ENCODE peak calls at places on chromosomes 13 and 19, in six cellular contexts. P, I, W, Z, C and H are unnamed samples.

GRCh38 chr13:110379358-110379757 is 72.3 kb downstream of the COL4A2 start:
- DNase-seq in P (no peak), I (no peak), W (no peak), Z (no peak), C (no peak), H (no peak)

GRCh38 chr13:94712812-94713555 is 639 bp upstream of the SOX21 start:
- DNase-seq in P (no peak), I (peak), W (peak), Z (no peak), C (no peak), H (no peak)

GRCh38 chr19:18007605-18007938 is 398 bp upstream of the ARRDC2 start:
- DNase-seq in P (no peak), I (no peak), W (no peak), Z (no peak), C (no peak), H (no peak)

GRCh38 chr13:75493156-75493555 is 11.2 kb upstream of the TBC1D4 start:
- DNase-seq in P (no peak), I (no peak), W (no peak), Z (no peak), C (no peak), H (no peak)

GRCh38 chr19:55369651-55370304 is 485 bp downstream of the IL11 start:
- DNase-seq in P (no peak), I (peak), W (peak), Z (no peak), C (no peak), H (no peak)

GRCh38 chr19:17648097-17648660 is 40.0 kb downstream of the UNC13A start:
- DNase-seq in P (no peak), I (no peak), W (no peak), Z (no peak), C (no peak), H (no peak)

GRCh38 chr13:46317120-46317519 is 69.9 kb downstream of the RUBCNL start:
- DNase-seq in P (no peak), I (peak), W (peak), Z (no peak), C (no peak), H (no peak)

GRCh38 chr19:16825312-16826168 is 3.7 kb upstream of the SIN3B start:
- DNase-seq in P (no peak), I (peak), W (peak), Z (peak), C (no peak), H (no peak)

GRCh38 chr19:3190470-3190770 is 4.7 kb downstream of the NCLN start:
- DNase-seq in P (no peak), I (no peak), W (no peak), Z (peak), C (no peak), H (no peak)